ENCODE peak calls at places on chromosomes 2 and 18, in ten cellular contexts. T, E, G, O, F, U, L, N, D and B are unnamed samples.
A peak's percentile ranks its signal among the peaks of the same experiment; 100 is the strongest.

GRCh38 chr18:58438161-58438983 is 190.5 kb downstream of the ALPK2 start:
- DNase-seq in G (no peak), D (no peak), L (no peak), U (no peak), T (no peak), N (no peak), O (peak; percentile 0), E (no peak), F (no peak), B (no peak)

GRCh38 chr2:204177977-204178522 is 241.5 kb downstream of the ICOS start:
- DNase-seq in G (peak; percentile 56), O (peak; percentile 59), T (no peak), L (peak; percentile 19), D (no peak), N (no peak), U (no peak), F (peak; percentile 53), E (no peak), B (peak; percentile 57)

GRCh38 chr2:11833601-11834000 is 87.2 kb downstream of the LPIN1 start:
- DNase-seq in G (no peak), O (peak; percentile 48), E (no peak), T (peak; percentile 74), L (no peak), N (no peak), F (no peak), D (no peak), U (no peak), B (no peak)

GRCh38 chr2:152028182-152028862 is 70.5 kb downstream of the CACNB4 start:
- DNase-seq in L (no peak), O (no peak), F (no peak), T (no peak), G (no peak), D (no peak), N (no peak), U (no peak), E (no peak), B (no peak)

GRCh38 chr2:64186698-64187605 is 42.7 kb upstream of the PELI1 start:
- DNase-seq in E (no peak), L (no peak), N (no peak), T (no peak), F (no peak), G (no peak), D (no peak), U (no peak), O (peak; percentile 34), B (no peak)

GRCh38 chr2:195477248-195477995 is 179.6 kb upstream of the SLC39A10 start:
- DNase-seq in N (no peak), D (no peak), L (no peak), F (no peak), U (no peak), T (peak; percentile 43), E (no peak), G (no peak), O (no peak), B (no peak)

GRCh38 chr2:15223887-15224286 is 337.2 kb downstream of the NBAS start:
- DNase-seq in F (no peak), G (no peak), D (no peak), O (no peak), E (no peak), U (no peak), T (peak; percentile 73), N (no peak), L (no peak), B (no peak)

GRCh38 chr2:99643824-99644787 is 154.3 kb upstream of the REV1 start:
- DNase-seq in U (no peak), T (peak; percentile 41), N (no peak), O (no peak), D (no peak), F (no peak), L (no peak), E (no peak), G (no peak), B (no peak)